ENCODE peak calls at places on chromosomes 3 and 15, in seven cellular contexts. F is right lobe of liver, P is neural progenitor cell, Y is A549, E is right atrium auricular region, U is lower lobe of right lung, H is uterus. L is an unnamed sample. For H3K4me1, the result is how much of the 10 kb centered on the place peaks cover.

GRCh38 chr15:29784413-29784812 is 37.9 kb downstream of the TJP1 start:
- DNase-seq in Y (no peak), H (no peak), P (no peak), F (no peak), U (no peak), E (no peak), L (no peak)

GRCh38 chr3:14210843-14211594 is 32.4 kb downstream of the LSM3 start:
- DNase-seq in H (no peak), U (no peak), Y (no peak), E (no peak), P (peak), F (no peak), L (no peak)

GRCh38 chr3:107704477-107704876 is 181.7 kb downstream of the BBX start:
- DNase-seq in F (no peak), U (no peak), E (no peak), Y (no peak), P (no peak), H (no peak), L (no peak)

GRCh38 chr3:124351430-124352142 is 359.7 kb upstream of the ROPN1 start:
- DNase-seq in F (no peak), H (no peak), E (no peak), U (no peak), Y (peak), P (peak), L (no peak)

GRCh38 chr3:1693145-1693544 is 405.5 kb upstream of the CNTN4 start:
- DNase-seq in P (no peak), F (no peak), U (no peak), E (no peak), H (no peak), Y (no peak), L (no peak)

GRCh38 chr15:55546718-55547117 is 38.7 kb upstream of the DNAAF4 start:
- DNase-seq in F (no peak), E (no peak), P (no peak), Y (no peak), U (no peak), H (no peak), L (no peak)

GRCh38 chr3:58306662-58307286 is 454 bp downstream of the HTD2 start:
- DNase-seq in H (peak), Y (peak), F (peak), P (peak), E (no peak), U (peak), L (peak)

GRCh38 chr3:4449043-4449803 is 17.8 kb downstream of the SUMF1 start:
- DNase-seq in E (no peak), Y (no peak), H (no peak), P (no peak), U (no peak), F (no peak), L (no peak)

GRCh38 chr3:22938739-22939138 is 264.4 kb upstream of the UBE2E2 start:
- DNase-seq in U (no peak), H (no peak), Y (no peak), F (no peak), P (no peak), E (no peak), L (no peak)

GRCh38 chr3:66076861-66077495 is 38.3 kb upstream of the MAGI1 start:
- DNase-seq in E (no peak), P (no peak), F (no peak), U (no peak), Y (no peak), H (no peak), L (no peak)

GRCh38 chr3:174931473-174931872 is 72.3 kb downstream of the NAALADL2 start:
- DNase-seq in Y (no peak), E (no peak), H (no peak), P (no peak), F (no peak), U (no peak), L (no peak)

GRCh38 chr3:134795776-134796312 is 784 bp downstream of the EPHB1 start:
- DNase-seq in U (no peak), H (no peak), P (peak), F (peak), E (no peak), Y (no peak), L (peak)

GRCh38 chr3:105502333-105502732 is 135.6 kb downstream of the ALCAM start:
- DNase-seq in Y (no peak), H (no peak), U (no peak), P (no peak), E (no peak), F (peak), L (no peak)

GRCh38 chr15:80679167-80679804 is 15.8 kb upstream of the ABHD17C start:
- DNase-seq in U (no peak), Y (no peak), F (no peak), E (no peak), P (no peak), H (no peak), L (no peak)

GRCh38 chr15:43702174-43702573 is 8.5 kb downstream of the CKMT1A start:
- DNase-seq in U (no peak), H (no peak), Y (no peak), F (no peak), P (no peak), E (peak), L (no peak)

GRCh38 chr15:68177747-68178146 is 27.4 kb downstream of the CALML4 start:
- DNase-seq in F (no peak), U (no peak), P (no peak), H (no peak), E (no peak), Y (no peak), L (no peak)

GRCh38 chr3:41053220-41053619 is 146.1 kb upstream of the CTNNB1 start:
- DNase-seq in P (no peak), E (peak), F (no peak), Y (no peak), H (no peak), U (no peak), L (no peak)

GRCh38 chr3:16103472-16103871 is 71.0 kb upstream of the GALNT15 start:
- DNase-seq in U (no peak), H (no peak), F (no peak), P (no peak), Y (no peak), E (no peak), L (no peak)

GRCh38 chr15:81189583-81190283 is 6.9 kb upstream of the IL16 start:
- DNase-seq in F (no peak), P (no peak), H (peak), U (peak), Y (no peak), E (peak), L (peak)

GRCh38 chr3:138186216-138186615 is 885 bp upstream of the ARMC8 start:
- DNase-seq in P (peak), H (no peak), Y (no peak), F (no peak), U (no peak), E (no peak), L (no peak)

GRCh38 chr15:59273266-59273665 is 66.6 kb downstream of the LDHAL6B start:
- DNase-seq in U (no peak), E (no peak), F (no peak), H (no peak), Y (no peak), P (no peak), L (no peak)

GRCh38 chr3:56758539-56758981 is 43.2 kb downstream of the ARHGEF3 start:
- DNase-seq in H (peak), P (no peak), F (no peak), Y (peak), U (peak), E (no peak), L (no peak)

GRCh38 chr15:88648357-88649214 is 9.8 kb downstream of the ISG20 start:
- DNase-seq in Y (no peak), H (peak), U (no peak), E (peak), P (no peak), F (peak), L (no peak)

GRCh38 chr3:150407818-150408231 is 273 bp upstream of the TSC22D2 start:
- DNase-seq in H (peak), F (peak), P (no peak), Y (peak), U (peak), E (no peak), L (peak)

GRCh38 chr15:38252481-38253311 is at the start of gene SPRED1:
- DNase-seq in U (peak), E (peak), F (peak), P (peak), H (peak), Y (no peak), L (peak)

GRCh38 chr15:63447277-63447676 is 57.1 kb upstream of the USP3 start:
- DNase-seq in Y (no peak), F (no peak), P (no peak), U (no peak), E (no peak), H (no peak), L (no peak)

GRCh38 chr15:52164631-52165265 is 26.4 kb downstream of the GNB5 start:
- DNase-seq in U (no peak), P (no peak), H (no peak), F (no peak), E (no peak), Y (no peak), L (no peak)

GRCh38 chr3:14633819-14634424 is 17.6 kb upstream of the CCDC174 start:
- DNase-seq in Y (peak), U (peak), H (no peak), F (peak), P (peak), E (peak), L (peak)

GRCh38 chr15:68285243-68285980 is 7.9 kb downstream of the FEM1B start:
- DNase-seq in Y (no peak), P (no peak), H (no peak), E (no peak), F (no peak), U (no peak), L (no peak)

GRCh38 chr3:33060609-33061337 is 36.2 kb downstream of the GLB1 start:
- DNase-seq in H (no peak), F (no peak), E (no peak), P (no peak), U (no peak), Y (no peak), L (no peak)

DNA sequence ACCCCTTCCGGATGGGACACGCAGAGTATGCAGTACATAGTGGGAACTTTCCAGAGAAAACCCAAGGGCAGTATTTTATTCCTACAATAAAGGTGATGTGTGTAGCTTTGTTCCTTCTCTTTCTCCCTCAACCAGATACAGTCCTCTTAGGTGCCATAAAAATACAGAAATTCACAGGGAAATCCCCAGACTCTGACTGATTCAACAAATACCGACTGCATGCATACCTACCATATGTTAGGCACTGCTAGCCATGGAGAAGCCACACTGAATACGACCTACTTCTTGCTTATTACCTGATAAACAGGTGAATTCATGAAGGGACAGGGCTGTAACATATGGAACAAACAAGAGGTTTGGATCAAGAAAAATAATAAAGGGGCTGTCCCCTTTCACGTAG is 228.5 kb downstream of the FOXP1 start:
- DNase-seq in E (no peak), F (no peak), U (no peak), P (no peak), Y (no peak), H (no peak), L (no peak)
- H3K4me3 ChIP-seq in E (no peak), F (no peak), U (no peak), P (no peak), Y (no peak), H (no peak), L (no peak)

GRCh38 chr3:194141415-194142155 is 5.6 kb downstream of the HES1 start:
- DNase-seq in U (peak), H (peak), F (peak), E (peak), Y (peak), P (peak), L (peak)

GRCh38 chr3:194140520-194141414 is 4.8 kb downstream of the HES1 start:
- DNase-seq in E (no peak), U (peak), P (peak), Y (no peak), F (peak), H (peak), L (peak)

GRCh38 chr3:194138732-194139084 is 2.8 kb downstream of the HES1 start:
- DNase-seq in P (peak), H (no peak), E (no peak), F (no peak), Y (no peak), U (no peak), L (no peak)

GRCh38 chr3:194139085-194139976 is 3.4 kb downstream of the HES1 start:
- DNase-seq in E (no peak), H (peak), Y (no peak), P (peak), U (no peak), F (no peak), L (peak)

DNA sequence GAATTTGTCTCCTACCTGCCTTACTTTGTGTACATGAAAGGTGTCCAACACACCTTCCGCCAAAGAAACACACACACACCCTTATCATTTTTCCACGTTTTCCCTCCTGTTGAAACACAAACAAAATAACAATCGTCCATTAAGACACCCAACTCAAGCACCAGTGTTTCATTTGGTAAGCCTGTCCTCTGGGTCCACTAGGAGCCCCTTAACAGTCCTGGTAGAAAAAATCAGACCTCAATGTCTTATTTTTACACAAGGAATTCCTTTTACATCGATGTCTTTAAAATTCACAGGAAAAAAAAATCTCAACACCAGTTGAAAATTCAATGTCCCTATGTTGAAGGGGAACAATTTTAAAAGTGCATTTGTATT is 4.0 kb downstream of the HES1 start:
- DNase-seq in U (no peak), H (no peak), P (no peak), E (no peak), F (no peak), Y (no peak), L (no peak)
- H3K4me1 ChIP-seq in U (half or more), H (under half), P (under half), E (half or more), F (under half), Y (under half), L (half or more)

DNA sequence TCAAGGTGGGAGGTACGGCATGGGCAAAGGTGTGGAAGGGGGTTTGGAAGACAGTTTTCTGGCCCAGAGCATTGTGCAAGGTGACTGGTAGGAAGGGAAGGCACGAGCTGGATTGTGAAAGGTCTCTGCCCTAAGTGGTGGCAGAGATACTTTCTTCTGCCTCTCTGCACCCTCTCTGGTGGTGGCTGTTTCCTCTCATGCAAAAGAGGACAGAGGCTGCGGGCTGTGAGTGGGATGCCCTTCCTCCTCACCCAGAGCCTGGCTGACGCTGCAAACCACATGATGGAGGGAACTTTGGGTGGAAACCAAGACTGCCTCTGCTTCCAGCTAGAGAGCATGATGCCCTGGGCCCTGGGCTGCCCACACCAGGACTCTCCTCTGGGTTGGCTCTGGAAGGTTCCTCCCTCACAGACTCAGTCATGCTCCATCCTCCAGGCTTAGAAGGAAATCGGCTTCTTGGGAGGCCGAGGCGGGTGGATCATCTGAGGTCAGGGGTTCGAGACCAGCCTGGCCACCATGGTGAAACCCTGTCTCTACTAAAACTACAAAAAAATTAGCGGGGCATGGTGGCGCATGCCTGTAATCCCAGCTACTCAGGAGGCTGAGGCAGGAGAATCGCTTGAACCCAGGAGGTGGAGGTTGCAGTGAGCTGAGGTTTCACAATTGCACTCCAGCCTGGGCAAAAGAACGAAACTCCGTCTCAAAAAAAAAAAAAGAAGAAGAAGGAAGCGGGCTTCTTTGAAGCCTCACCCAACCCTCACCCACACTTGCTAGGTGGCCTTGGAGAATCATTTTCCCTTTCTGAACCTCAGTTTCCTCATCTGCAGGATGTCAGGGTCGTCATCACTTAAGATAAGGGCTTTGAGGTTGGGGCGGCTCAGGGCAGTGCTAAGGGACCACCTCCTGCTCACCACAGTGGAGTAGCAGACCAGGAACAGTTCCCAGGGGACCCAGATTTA is 8.3 kb downstream of the PSTPIP1 start:
- DNase-seq in P (no peak), U (peak), H (no peak), F (peak), E (no peak), Y (no peak), L (peak)
- H3K4me3 ChIP-seq in P (no peak), U (no peak), H (no peak), F (no peak), E (no peak), Y (no peak), L (no peak)

GRCh38 chr3:64872385-64872784 is 184.6 kb upstream of the ADAMTS9 start:
- DNase-seq in Y (no peak), U (no peak), P (no peak), F (no peak), E (no peak), H (no peak), L (no peak)

GRCh38 chr3:64871955-64872354 is 184.2 kb upstream of the ADAMTS9 start:
- DNase-seq in U (no peak), F (no peak), P (no peak), Y (no peak), E (no peak), H (no peak), L (no peak)

GRCh38 chr3:64878372-64878771 is 190.6 kb upstream of the ADAMTS9 start:
- DNase-seq in U (no peak), P (no peak), Y (no peak), H (no peak), F (no peak), E (no peak), L (no peak)

GRCh38 chr3:64871237-64871636 is 183.4 kb upstream of the ADAMTS9 start:
- DNase-seq in E (no peak), P (no peak), F (no peak), Y (no peak), H (no peak), U (no peak), L (no peak)

DNA sequence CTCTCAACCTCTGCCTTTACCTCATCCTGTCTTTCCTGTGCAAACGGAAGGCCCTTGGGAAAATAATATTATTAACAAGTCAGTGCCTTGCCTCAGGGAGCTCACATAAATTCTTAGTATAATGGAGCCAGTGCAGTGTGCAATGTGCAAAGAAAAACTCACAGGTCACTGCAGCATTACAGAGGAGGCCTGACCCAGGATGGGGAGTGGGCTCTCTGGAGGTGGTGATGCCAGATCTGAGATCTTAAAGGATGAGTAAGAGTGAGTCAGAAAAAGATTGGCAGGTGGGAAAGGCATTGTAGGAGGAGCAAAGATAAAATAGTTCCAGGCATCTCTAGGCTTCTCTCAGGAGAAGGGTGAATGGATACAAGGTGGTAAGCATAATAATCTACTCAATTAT is 185.6 kb upstream of the ADAMTS9 start:
- DNase-seq in P (no peak), U (no peak), Y (no peak), E (no peak), H (no peak), F (no peak), L (no peak)
- H3K4me1 ChIP-seq in P (under half), U (under half), Y (under half), E (under half), H (under half), F (under half), L (under half)

DNA sequence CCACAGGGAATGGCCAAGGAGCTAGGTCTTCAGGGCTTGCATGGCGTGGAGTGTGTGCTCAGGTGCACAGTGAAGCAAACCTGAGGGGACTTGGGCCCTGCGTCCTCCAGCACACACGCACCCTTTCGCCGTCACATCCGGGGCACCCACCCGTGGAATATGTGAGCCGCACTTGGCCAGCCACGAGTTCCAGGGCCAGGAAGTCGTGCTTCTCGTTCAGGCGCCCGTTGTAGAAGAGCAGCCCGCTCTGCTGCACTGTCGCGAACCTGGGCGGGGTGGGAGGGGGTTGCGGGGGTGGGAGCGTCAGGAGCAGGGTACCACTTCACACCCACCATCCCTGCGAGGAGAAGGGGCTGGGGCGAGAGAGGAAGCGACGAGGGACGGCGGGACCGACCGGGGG is 7.1 kb downstream of the CELSR3 start:
- DNase-seq in P (no peak), E (no peak), Y (no peak), F (no peak), H (no peak), U (peak), L (no peak)
- H3K4me3 ChIP-seq in P (peak), E (peak), Y (peak), F (peak), H (peak), U (peak), L (peak)

DNA sequence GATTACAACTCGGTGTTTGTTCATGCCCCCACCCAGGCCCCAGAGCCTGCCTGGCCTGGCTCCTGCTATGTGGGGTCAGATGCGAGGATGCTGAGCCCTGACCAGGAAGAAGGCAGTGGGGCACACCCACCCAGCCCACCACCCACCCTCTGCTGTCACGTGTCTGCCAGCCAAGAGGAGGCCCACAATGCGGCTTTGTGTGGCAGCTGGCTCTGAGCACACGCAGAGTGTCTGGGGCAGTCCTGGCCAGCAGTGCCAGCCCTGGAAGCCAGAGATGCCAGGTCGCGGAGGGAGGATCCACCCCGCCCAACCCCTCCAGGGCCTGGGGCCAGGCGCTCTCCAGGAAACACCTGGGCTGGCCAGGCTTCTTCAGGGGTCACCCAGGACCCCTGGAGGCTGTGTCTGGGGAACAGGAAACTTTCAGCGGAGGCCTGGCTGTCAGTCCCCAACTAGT is 26.4 kb upstream of the KLF13 start:
- DNase-seq in P (no peak), Y (no peak), U (no peak), H (no peak), F (peak), E (peak), L (no peak)
- H3K4me1 ChIP-seq in P (half or more), Y (half or more), U (under half), H (under half), F (under half), E (half or more), L (under half)